ENCODE peak calls at places on chromosomes 7 and 10, in eight cellular contexts. W is GM20000, A is A549, P is K562, T is colonic mucosa, J is NB4, L is LNCaP clone FGC, Z is psoas muscle. V is an unnamed sample.

GRCh38 chr7:35465791-35466336 is 212.0 kb upstream of the TBX20 start:
- DNase-seq in L (no peak), W (no peak), P (no peak), Z (no peak), T (no peak), A (no peak), J (no peak), V (no peak)

GRCh38 chr7:73770002-73770859 is at the start of gene CLDN3:
- DNase-seq in W (peak; percentile 56), T (peak; percentile 95), J (peak; percentile 68), L (peak; percentile 91), A (peak; percentile 74), P (no peak), Z (no peak), V (no peak)

GRCh38 chr7:96786261-96786997 is 76.8 kb upstream of the SEM1 start:
- DNase-seq in L (no peak), A (no peak), J (no peak), Z (no peak), T (no peak), W (no peak), P (no peak), V (no peak)

GRCh38 chr7:129784783-129785456 is 167.8 kb downstream of the UBE2H start:
- DNase-seq in Z (no peak), L (no peak), P (peak; percentile 63), A (no peak), J (peak; percentile 77), T (no peak), W (peak; percentile 54), V (peak; percentile 70)

GRCh38 chr10:71715026-71715425 is 4.6 kb downstream of the C10orf105 start:
- DNase-seq in L (no peak), P (no peak), T (no peak), Z (no peak), J (no peak), A (no peak), W (no peak), V (no peak)

GRCh38 chr10:118447478-118447877 is 105.4 kb upstream of the FAM204A start:
- DNase-seq in L (no peak), P (no peak), A (no peak), Z (peak; percentile 60), J (no peak), T (peak; percentile 67), W (no peak), V (no peak)

GRCh38 chr7:43302211-43302711 is 189.8 kb downstream of the HECW1 start:
- DNase-seq in J (no peak), T (no peak), Z (peak; percentile 16), W (no peak), A (no peak), P (no peak), L (no peak), V (no peak)

GRCh38 chr7:82677493-82677892 is 233.9 kb upstream of the CACNA2D1 start:
- DNase-seq in A (no peak), T (no peak), J (peak; percentile 30), L (no peak), P (no peak), Z (no peak), W (peak; percentile 25), V (no peak)

DNA sequence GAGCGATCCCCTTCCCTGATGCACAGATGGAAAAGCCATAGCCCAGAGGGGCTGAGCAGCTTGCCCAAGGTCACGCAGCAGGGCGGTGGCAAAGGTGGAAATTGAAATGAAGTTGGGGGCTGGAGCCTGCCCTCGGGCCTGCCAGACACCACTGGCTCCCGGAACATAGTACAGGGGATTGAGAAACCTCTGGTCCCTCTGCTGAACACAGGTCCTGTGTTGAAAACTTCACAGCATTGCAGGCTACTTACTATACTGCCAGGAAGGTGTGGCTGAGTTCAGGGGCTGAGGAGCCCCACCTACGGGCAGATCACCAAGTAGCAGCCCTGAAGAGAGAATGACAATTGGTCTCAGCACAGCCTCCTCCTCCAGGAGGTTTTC is 326.7 kb downstream of the PLXNA4 start:
- DNase-seq in P (peak; percentile 35), A (peak; percentile 59), W (peak; percentile 11), Z (no peak), J (peak; percentile 25), T (peak; percentile 58), L (peak; percentile 51), V (no peak)
- TF ChIP-seq CTCF in P (peak; percentile 43), A (peak; percentile 48), W (no peak), Z (no peak), J (peak; percentile 37), T (peak; percentile 15), L (peak; percentile 59), V (no peak)

GRCh38 chr10:132456881-132457280 is 59.9 kb downstream of the PWWP2B start:
- DNase-seq in T (no peak), J (no peak), A (no peak), P (no peak), Z (no peak), L (no peak), W (no peak), V (no peak)

GRCh38 chr10:132455986-132456847 is 59.2 kb downstream of the PWWP2B start:
- DNase-seq in Z (no peak), W (no peak), P (no peak), A (no peak), L (no peak), T (no peak), J (no peak), V (peak; percentile 15)

GRCh38 chr10:132454296-132455198 is 57.5 kb downstream of the PWWP2B start:
- DNase-seq in L (no peak), T (no peak), W (no peak), Z (no peak), P (no peak), J (no peak), A (no peak), V (no peak)

GRCh38 chr10:132457328-132458070 is 60.5 kb downstream of the PWWP2B start:
- DNase-seq in L (no peak), T (no peak), J (peak; percentile 35), Z (peak; percentile 16), W (no peak), A (peak; percentile 60), P (peak; percentile 44), V (peak; percentile 40)

GRCh38 chr10:132455441-132455971 is 58.5 kb downstream of the PWWP2B start:
- DNase-seq in P (no peak), L (no peak), T (peak; percentile 79), Z (no peak), W (no peak), A (no peak), J (no peak), V (no peak)
- TF ChIP-seq CTCF in P (no peak), L (no peak), T (no peak), Z (no peak), W (no peak), A (no peak), J (no peak), V (no peak)

GRCh38 chr10:13518076-13518692 is 10.6 kb downstream of the BEND7 start:
- DNase-seq in T (no peak), W (peak; percentile 52), Z (no peak), P (peak; percentile 32), L (no peak), J (no peak), A (no peak), V (no peak)
- TF ChIP-seq CTCF in T (no peak), W (no peak), Z (peak; percentile 17), P (peak; percentile 70), L (peak; percentile 74), J (no peak), A (peak; percentile 13), V (no peak)

GRCh38 chr7:23181684-23182553 is at the start of gene NUP42:
- DNase-seq in P (peak; percentile 93), T (peak; percentile 98), W (peak; percentile 94), A (peak; percentile 99), L (peak; percentile 98), J (peak; percentile 100), Z (peak; percentile 95), V (peak; percentile 98)
- TF ChIP-seq CTCF in P (no peak), T (no peak), W (no peak), A (no peak), L (no peak), J (no peak), Z (no peak), V (no peak)